ENCODE peak calls at places on chromosomes 6 and 20, in ten cellular contexts. S is AG10803, M is HT-29, O is caudate nucleus, N is fibroblast of mammary gland, C is EL, U is EH, E is DMS153, W is ecto neural progenitor cell, T is T-helper 9 cell. A is an unnamed sample.

GRCh38 chr6:161882196-161882595 is 608.3 kb upstream of the AGPAT4 start:
- DNase-seq in E (peak; percentile 45), M (no peak), T (no peak), C (no peak), W (no peak), U (no peak), O (no peak), S (no peak), N (no peak), A (no peak)

GRCh38 chr6:15443119-15443518 is 197.2 kb downstream of the JARID2 start:
- DNase-seq in W (no peak), U (peak; percentile 90), S (peak; percentile 88), T (no peak), C (peak; percentile 86), O (no peak), M (no peak), N (peak; percentile 89), E (no peak), A (no peak)

GRCh38 chr20:1761116-1761515 is 103.5 kb upstream of the SIRPG start:
- DNase-seq in S (peak; percentile 86), N (peak; percentile 93), T (no peak), E (no peak), U (peak; percentile 93), W (no peak), C (peak; percentile 93), O (no peak), M (no peak), A (no peak)

GRCh38 chr20:7003598-7003997 is 236.1 kb downstream of the BMP2 start:
- DNase-seq in U (no peak), M (no peak), N (no peak), W (no peak), T (no peak), C (no peak), E (no peak), O (no peak), S (no peak), A (no peak)

GRCh38 chr6:41268478-41268877 is 18.0 kb downstream of the TREM1 start:
- DNase-seq in C (no peak), N (no peak), E (no peak), S (no peak), M (no peak), O (no peak), U (no peak), T (no peak), W (no peak), A (no peak)

GRCh38 chr20:5511930-5512329 is 195.2 kb upstream of the PROKR2 start:
- DNase-seq in C (peak; percentile 28), E (no peak), W (no peak), O (no peak), M (no peak), U (no peak), T (no peak), S (no peak), N (no peak), A (no peak)

GRCh38 chr6:34462561-34462971 is 3.3 kb upstream of the PACSIN1 start:
- DNase-seq in M (peak; percentile 55), U (peak; percentile 63), N (peak; percentile 12), T (no peak), C (peak; percentile 57), W (peak; percentile 76), S (peak; percentile 13), O (no peak), E (peak; percentile 77), A (peak; percentile 44)

GRCh38 chr6:41727705-41728072 is 7.7 kb downstream of the TFEB start:
- DNase-seq in O (no peak), E (no peak), U (no peak), N (no peak), M (no peak), S (no peak), C (no peak), W (no peak), T (no peak), A (no peak)

GRCh38 chr6:137370871-137371633 is 123.1 kb downstream of the OLIG3 start:
- DNase-seq in U (peak; percentile 6), N (peak; percentile 10), S (no peak), T (no peak), E (no peak), C (peak; percentile 6), O (no peak), W (no peak), M (peak; percentile 18), A (no peak)

GRCh38 chr6:41262401-41262800 is 24.1 kb downstream of the TREM1 start:
- DNase-seq in C (no peak), N (no peak), U (no peak), W (no peak), M (no peak), E (no peak), S (no peak), T (no peak), O (no peak), A (no peak)

GRCh38 chr6:52087498-52087999 is at the start of gene PKHD1:
- DNase-seq in W (no peak), O (no peak), U (peak; percentile 16), M (peak; percentile 81), S (peak; percentile 16), C (peak; percentile 13), T (no peak), E (no peak), N (peak; percentile 18), A (no peak)

GRCh38 chr6:107607109-107607508 is 117.2 kb downstream of the SOBP start:
- DNase-seq in O (no peak), E (peak; percentile 65), C (no peak), S (peak; percentile 13), T (no peak), W (no peak), N (peak; percentile 31), U (peak; percentile 5), M (peak; percentile 81), A (no peak)

GRCh38 chr20:54197621-54198604 is 10.0 kb upstream of the PFDN4 start:
- DNase-seq in C (peak; percentile 56), W (no peak), O (no peak), T (no peak), U (peak; percentile 60), E (no peak), M (peak; percentile 94), N (peak; percentile 74), S (peak; percentile 88), A (no peak)